ENCODE peak calls at places on chromosomes 16 and 17, in five cellular contexts. C, O, M, N and D are unnamed samples.

GRCh38 chr17:33209671-33210070 is 83.4 kb downstream of the ASIC2 start:
- DNase-seq in N (no peak), O (no peak), C (no peak), M (no peak), D (no peak)

GRCh38 chr17:61211233-61211632 is 188.4 kb upstream of the TBX2 start:
- DNase-seq in N (no peak), M (no peak), O (no peak), C (no peak), D (no peak)

GRCh38 chr16:19722981-19723380 is 4.9 kb downstream of the IQCK start:
- DNase-seq in C (no peak), O (no peak), N (no peak), M (no peak), D (no peak)

GRCh38 chr16:11250091-11250785 is 5.8 kb downstream of the SOCS1 start:
- DNase-seq in N (no peak), C (no peak), O (peak; percentile 44), M (peak; percentile 76), D (no peak)

GRCh38 chr17:31825961-31826691 is 32.9 kb downstream of the COPRS start:
- DNase-seq in M (no peak), C (no peak), O (peak; percentile 66), N (peak; percentile 74), D (no peak)

GRCh38 chr16:19935696-19936095 is 51.0 kb upstream of the GPRC5B start:
- DNase-seq in M (peak; percentile 22), C (no peak), O (no peak), N (no peak), D (no peak)

GRCh38 chr16:51051671-51052070 is 99.4 kb downstream of the SALL1 start:
- DNase-seq in O (no peak), C (no peak), N (no peak), M (no peak), D (no peak)

GRCh38 chr16:80993293-80993691 is 13.4 kb downstream of the CMC2 start:
- DNase-seq in O (peak; percentile 97), N (no peak), C (no peak), M (no peak), D (no peak)

GRCh38 chr17:19448341-19449268 is 37.6 kb downstream of the RNF112 start:
- DNase-seq in M (peak; percentile 18), O (peak; percentile 99), N (no peak), C (no peak), D (peak; percentile 62)

GRCh38 chr17:31453896-31454295 is 62.4 kb downstream of the RAB11FIP4 start:
- DNase-seq in O (no peak), N (no peak), M (no peak), C (no peak), D (no peak)

GRCh38 chr16:63458842-63459241 is 1422.6 kb upstream of the CDH8 start:
- DNase-seq in C (no peak), O (no peak), N (no peak), M (no peak), D (no peak)

GRCh38 chr17:77666881-77667395 is 291.6 kb upstream of the TNRC6C start:
- DNase-seq in O (no peak), M (no peak), N (no peak), C (no peak), D (no peak)

GRCh38 chr17:34721326-34721725 is 141.9 kb downstream of the TMEM132E start:
- DNase-seq in C (no peak), N (no peak), M (no peak), O (no peak), D (no peak)